ENCODE peak calls at places on chromosomes 3 and 15, in five cellular contexts. R is stimulated activated CD8-positive, alpha-beta memory T cell treated with anti-CD3 and anti-CD28 coated beads, Interleukin-4, amount 100 ng/mL, for 48 hours; S is iris pigment epithelial cell; P is spleen; N is islet precursor cell. O is an unnamed sample.

GRCh38 chr3:168863561-168863960 is 767.8 kb upstream of the GOLIM4 start:
- DNase-seq in R (no peak), S (no peak), P (no peak), N (no peak), O (no peak)

GRCh38 chr15:84840741-84841429 is 23.7 kb downstream of the ALPK3 start:
- DNase-seq in R (no peak), S (peak), P (no peak), N (no peak), O (no peak)

GRCh38 chr3:112437146-112438022 is 61.9 kb downstream of the BTLA start:
- DNase-seq in R (no peak), S (peak), P (no peak), N (no peak), O (peak)

GRCh38 chr3:169453256-169454059 is 210.1 kb downstream of the MECOM start:
- DNase-seq in R (no peak), S (no peak), P (no peak), N (no peak), O (no peak)

GRCh38 chr3:123651449-123652345 is 66.8 kb upstream of the HACD2 start:
- DNase-seq in R (no peak), S (no peak), P (no peak), N (no peak), O (no peak)

GRCh38 chr3:151987893-151988292 is 114.5 kb downstream of the SUCNR1 start:
- DNase-seq in R (no peak), S (no peak), P (no peak), N (no peak), O (no peak)

GRCh38 chr3:158625881-158626280 is 18.4 kb upstream of the GFM1 start:
- DNase-seq in R (no peak), S (no peak), P (no peak), N (no peak), O (no peak)

GRCh38 chr3:160665231-160665630 is 11.7 kb upstream of the ARL14 start:
- DNase-seq in R (no peak), S (no peak), P (no peak), N (no peak), O (no peak)

GRCh38 chr3:183272792-183273191 is 19.7 kb downstream of the B3GNT5 start:
- DNase-seq in R (no peak), S (no peak), P (no peak), N (no peak), O (no peak)

GRCh38 chr15:31522056-31522455 is 195.4 kb downstream of the KLF13 start:
- DNase-seq in R (no peak), S (no peak), P (no peak), N (no peak), O (no peak)

GRCh38 chr3:126128504-126129407 is 44.8 kb upstream of the SLC41A3 start:
- DNase-seq in R (no peak), S (no peak), P (peak), N (peak), O (no peak)

O was measured in activated effector memory CD4-positive, alpha-beta T cell treated with Interleukin-2 at 50 U/mL for 16 hours.